ENCODE peak calls at places on chromosomes 12 and 14, in seven cellular contexts. R is stimulated activated CD4-positive, alpha-beta T cell treated with anti-CD3 and anti-CD28 coated beads, Interleukin-2, amount 100 ng/mL, for 48 hours; H is mesendoderm; G is fibroblast of gingiva; A is AG20443; E is glomerular endothelial cell; N is NB4. T is an unnamed sample.

GRCh38 chr12:103520686-103521215 is 25.0 kb upstream of the C12orf42 start:
- DNase-seq in R (no peak), H (no peak), G (no peak), A (no peak), E (no peak), N (no peak), T (no peak)

GRCh38 chr14:50060871-50061663 is 55.3 kb downstream of the VCPKMT start:
- DNase-seq in R (no peak), H (peak; percentile 90), G (peak; percentile 93), A (peak; percentile 91), E (no peak), N (peak; percentile 93), T (peak; percentile 84)

GRCh38 chr14:63770187-63770807 is 42.4 kb upstream of the SGPP1 start:
- DNase-seq in R (peak; percentile 18), H (peak; percentile 52), G (peak; percentile 51), A (peak; percentile 52), E (peak; percentile 29), N (peak; percentile 40), T (peak; percentile 55)

GRCh38 chr14:76257842-76258397 is 106.2 kb downstream of the GPATCH2L start:
- DNase-seq in R (no peak), H (peak; percentile 38), G (no peak), A (no peak), E (no peak), N (no peak), T (peak; percentile 94)

GRCh38 chr12:93139028-93139665 is 210.1 kb upstream of the EEA1 start:
- DNase-seq in R (no peak), H (no peak), G (no peak), A (no peak), E (no peak), N (peak; percentile 97), T (no peak)

GRCh38 chr12:30134229-30134628 is 350.5 kb upstream of the TMTC1 start:
- DNase-seq in R (no peak), H (peak; percentile 62), G (no peak), A (no peak), E (no peak), N (peak; percentile 29), T (peak; percentile 48)

GRCh38 chr14:31159682-31160296 is 47.8 kb downstream of the HECTD1 start:
- DNase-seq in R (no peak), H (no peak), G (peak; percentile 64), A (peak; percentile 45), E (no peak), N (no peak), T (no peak)

GRCh38 chr12:18358077-18358476 is 96.8 kb downstream of the PIK3C2G start:
- DNase-seq in R (no peak), H (no peak), G (no peak), A (no peak), E (no peak), N (no peak), T (no peak)